ENCODE peak calls at places on chromosome 21, in four cellular contexts. J, W, U and E are unnamed samples.

GRCh38 chr21:30444204-30444603 is 4.1 kb downstream of the KRTAP15-1 start:
- DNase-seq in U (no peak), J (no peak), W (no peak), E (no peak)

GRCh38 chr21:34598931-34599400 is 15.9 kb downstream of the RCAN1 start:
- DNase-seq in W (no peak), U (no peak), J (no peak), E (no peak)

GRCh38 chr21:25936776-25937175 is 202.0 kb downstream of the GABPA start:
- DNase-seq in J (no peak), W (no peak), U (no peak), E (no peak)

GRCh38 chr21:46057710-46058241 is 40.1 kb upstream of the COL6A2 start:
- DNase-seq in J (no peak), W (no peak), U (no peak), E (no peak)

GRCh38 chr21:29953690-29954089 is 13.9 kb upstream of the GRIK1 start:
- DNase-seq in W (no peak), U (no peak), J (no peak), E (no peak)

GRCh38 chr21:14901482-14901958 is 163.3 kb downstream of the NRIP1 start:
- DNase-seq in J (no peak), U (no peak), W (peak), E (no peak)

GRCh38 chr21:38322551-38322950 is 65.8 kb downstream of the KCNJ15 start:
- DNase-seq in J (no peak), W (no peak), U (no peak), E (no peak)

GRCh38 chr21:25369524-25370300 is 237.6 kb downstream of the MRPL39 start:
- DNase-seq in J (no peak), W (no peak), U (no peak), E (no peak)

GRCh38 chr21:43719748-43720538 is 1.0 kb downstream of the PDXK start:
- DNase-seq in U (no peak), J (peak), W (peak), E (no peak)

GRCh38 chr21:34813266-34813886 is 144.6 kb downstream of the CLIC6 start:
- DNase-seq in J (no peak), U (no peak), W (no peak), E (no peak)

GRCh38 chr21:31110430-31110829 is 72.2 kb upstream of the KRTAP19-8 start:
- DNase-seq in J (no peak), W (no peak), U (no peak), E (no peak)

GRCh38 chr21:46121286-46122221 is 23.6 kb downstream of the COL6A2 start:
- DNase-seq in U (no peak), J (no peak), W (no peak), E (no peak)

GRCh38 chr21:36502365-36502764 is 22.4 kb upstream of the CLDN14 start:
- DNase-seq in J (no peak), W (no peak), U (no peak), E (no peak)